ENCODE peak calls at places on chromosomes 4 and X, in six cellular contexts. Q, R, X, J, S and A are unnamed samples.

GRCh38 chr4:128228778-128229457 is 58.7 kb downstream of the PGRMC2 start:
- DNase-seq in S (peak), Q (no peak), J (no peak), X (no peak), R (no peak), A (no peak)

GRCh38 chr4:102780476-102781144 is 19.8 kb upstream of the MANBA start:
- DNase-seq in R (peak), J (peak), S (peak), X (no peak), Q (no peak), A (no peak)

GRCh38 chrX:3461824-3462508 is 115.5 kb upstream of the MXRA5 start:
- DNase-seq in R (no peak), S (no peak), Q (no peak), X (no peak), J (no peak), A (no peak)

GRCh38 chr4:25702848-25703247 is 47.2 kb downstream of the SLC34A2 start:
- DNase-seq in S (peak), X (no peak), R (no peak), J (peak), Q (no peak), A (no peak)

GRCh38 chr4:8410641-8411271 is 29.8 kb downstream of the ACOX3 start:
- DNase-seq in X (peak), J (peak), Q (no peak), S (peak), R (peak), A (no peak)

GRCh38 chrX:153667931-153668396 is 5.6 kb downstream of the PNCK start:
- DNase-seq in J (peak), S (peak), X (peak), Q (peak), R (peak), A (peak)

GRCh38 chr4:153333874-153334273 is 10.6 kb upstream of the MND1 start:
- DNase-seq in X (no peak), J (no peak), S (no peak), Q (no peak), R (no peak), A (no peak)

GRCh38 chrX:104113237-104113965 is 1.1 kb downstream of the ZCCHC18 start:
- DNase-seq in J (peak), Q (peak), S (peak), X (peak), R (peak), A (peak)

GRCh38 chrX:2931155-2931554 is 2.0 kb upstream of the ARSD start:
- DNase-seq in J (no peak), S (no peak), X (no peak), Q (no peak), R (no peak), A (no peak)

GRCh38 chr4:149499726-149500125 is 315.9 kb downstream of the IQCM start:
- DNase-seq in R (no peak), Q (no peak), S (no peak), X (no peak), J (no peak), A (no peak)

GRCh38 chr4:148776944-148777343 is 334.7 kb upstream of the NR3C2 start:
- DNase-seq in R (no peak), S (no peak), X (no peak), Q (no peak), J (peak), A (no peak)

GRCh38 chr4:81405900-81406401 is 65.8 kb downstream of the RASGEF1B start:
- DNase-seq in J (peak), Q (no peak), X (peak), R (peak), S (peak), A (no peak)

GRCh38 chrX:21932277-21932996 is 8.1 kb upstream of the SMS start:
- DNase-seq in Q (no peak), S (peak), J (peak), X (no peak), R (peak), A (no peak)

GRCh38 chr4:86971355-86971683 is 36.5 kb downstream of the AFF1 start:
- DNase-seq in R (no peak), X (no peak), Q (no peak), S (no peak), J (no peak), A (no peak)

GRCh38 chr4:6991249-6991648 is 51.9 kb upstream of the TADA2B start:
- DNase-seq in J (no peak), Q (no peak), R (no peak), X (no peak), S (no peak), A (no peak)
- H3K27ac ChIP-seq in J (peak), Q (peak), R (peak), X (no peak), S (no peak), A (no peak)

GRCh38 chr4:30770049-30770549 is 49.9 kb downstream of the PCDH7 start:
- DNase-seq in S (peak), Q (no peak), J (no peak), R (peak), X (no peak), A (no peak)
- H3K27ac ChIP-seq in S (peak), Q (no peak), J (no peak), R (no peak), X (no peak), A (no peak)

DNA sequence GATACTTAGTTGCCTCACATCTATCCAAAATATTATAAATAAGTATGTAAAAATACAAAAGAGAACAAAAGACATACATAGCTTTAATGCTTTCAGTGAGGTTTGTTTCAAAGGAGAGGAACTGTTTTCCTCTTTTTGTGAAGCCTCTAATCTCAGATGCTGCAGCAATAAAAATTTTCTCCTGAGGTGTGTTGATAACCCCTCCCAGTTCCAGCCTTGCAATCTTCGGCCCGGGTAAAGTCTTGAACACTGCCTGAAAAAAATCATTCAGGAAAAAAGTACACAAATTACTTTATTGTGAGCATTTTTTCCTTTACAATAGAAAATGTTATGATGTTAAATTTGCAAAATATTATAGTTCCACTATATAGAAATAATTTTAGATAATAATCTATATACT is 8.8 kb downstream of the BBS7 start:
- DNase-seq in Q (no peak), J (no peak), R (no peak), S (no peak), X (no peak), A (no peak)
- H3K27ac ChIP-seq in Q (no peak), J (no peak), R (no peak), S (no peak), X (no peak), A (no peak)

GRCh38 chr4:61374612-61374920 is 174.4 kb downstream of the ADGRL3 start:
- DNase-seq in R (no peak), S (peak), Q (no peak), X (peak), J (peak), A (no peak)
- H3K27ac ChIP-seq in R (no peak), S (no peak), Q (no peak), X (peak), J (peak), A (no peak)

GRCh38 chr4:24473309-24473721 is 111.0 kb downstream of the DHX15 start:
- DNase-seq in R (no peak), X (peak), Q (no peak), S (peak), J (no peak), A (no peak)

GRCh38 chr4:24475756-24476155 is 108.6 kb downstream of the DHX15 start:
- DNase-seq in R (no peak), Q (no peak), X (no peak), S (no peak), J (no peak), A (no peak)

GRCh38 chr4:24470681-24471622 is 113.4 kb downstream of the DHX15 start:
- DNase-seq in X (peak), R (peak), S (peak), Q (peak), J (peak), A (peak)

GRCh38 chr4:24471623-24472510 is 112.5 kb downstream of the DHX15 start:
- DNase-seq in J (no peak), S (peak), X (peak), R (peak), Q (peak), A (no peak)

DNA sequence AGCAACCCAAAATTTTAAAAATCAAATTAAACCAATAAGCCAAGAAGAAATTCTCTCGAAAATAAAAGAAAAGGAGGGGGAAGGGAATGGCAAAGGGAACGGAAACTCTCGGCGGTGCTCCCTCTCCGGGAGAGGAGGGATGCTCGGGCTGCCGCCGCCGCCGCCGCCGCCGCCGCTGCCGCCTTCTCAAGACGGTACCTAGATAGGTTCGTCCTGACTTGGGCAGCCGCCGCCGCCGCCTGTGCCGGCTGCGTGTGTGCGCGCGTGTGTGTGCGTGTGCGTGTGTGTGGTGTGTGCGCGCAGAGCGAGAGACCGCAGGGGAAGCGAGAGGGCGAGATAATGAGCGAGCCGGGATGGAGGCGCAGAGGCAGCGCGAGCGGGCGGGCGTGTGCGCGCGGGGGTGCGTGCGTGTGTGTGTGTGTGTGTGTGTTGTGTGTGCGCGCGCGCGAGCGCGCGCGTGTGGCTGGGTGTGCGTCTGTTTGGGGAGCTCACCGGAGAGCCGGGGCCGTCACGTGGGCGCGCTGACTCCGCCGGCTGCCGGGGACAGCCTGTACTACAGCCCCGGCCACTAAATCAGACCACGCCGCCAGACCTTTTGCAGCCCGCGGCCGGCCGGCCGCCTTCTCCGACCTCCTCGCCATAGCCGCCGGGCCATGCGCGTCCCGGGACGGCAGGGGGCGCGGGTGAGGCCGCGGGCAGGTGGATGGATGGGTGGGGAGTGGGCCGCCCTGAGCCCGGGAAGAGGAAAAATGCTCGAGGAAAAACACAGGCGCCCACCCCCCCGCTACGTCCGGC is 111.6 kb downstream of the DHX15 start:
- DNase-seq in X (peak), Q (peak), S (peak), J (peak), R (peak), A (peak)
- H3K27ac ChIP-seq in X (no peak), Q (no peak), S (no peak), J (no peak), R (peak), A (peak)

DNA sequence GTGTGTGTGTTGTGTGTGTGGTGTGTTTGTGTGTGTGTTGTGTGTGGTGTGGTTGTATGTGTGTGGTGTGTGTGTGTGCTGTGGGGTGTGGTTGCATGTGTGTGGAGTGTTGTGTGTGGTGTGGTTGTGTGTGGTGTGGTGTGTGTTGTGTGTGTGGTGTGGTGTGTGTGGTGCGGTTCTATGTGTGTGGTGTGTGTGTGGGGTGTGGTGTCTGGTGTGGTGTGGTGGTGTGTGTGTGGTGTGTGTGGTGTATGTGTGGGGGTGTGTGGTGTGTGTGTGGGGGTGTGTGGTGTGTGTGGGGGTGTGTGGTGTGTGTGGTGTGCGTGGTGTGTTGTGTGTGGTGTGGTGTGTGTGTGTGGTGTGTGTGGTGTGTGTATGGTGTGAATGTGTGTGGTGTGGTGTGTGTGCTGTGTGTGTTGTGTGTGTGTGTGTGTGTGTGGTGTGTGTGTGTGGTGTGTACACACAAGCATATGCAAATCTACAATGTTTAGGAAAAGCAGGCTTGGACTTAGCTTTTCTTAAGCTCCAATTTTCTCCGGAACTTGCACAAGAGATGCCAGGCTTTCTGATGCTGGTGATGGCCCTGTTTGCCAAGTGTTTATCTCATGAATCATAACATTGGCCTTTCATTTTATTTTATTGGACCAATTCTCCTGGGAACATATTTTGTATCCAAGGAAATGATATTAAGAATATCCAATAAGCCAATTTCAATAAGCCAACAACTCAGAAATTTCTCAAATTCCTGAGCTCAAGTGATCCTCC is 148.7 kb downstream of the SPATA18 start:
- DNase-seq in J (peak), R (peak), S (peak), X (no peak), Q (no peak), A (no peak)
- H3K27ac ChIP-seq in J (no peak), R (peak), S (no peak), X (no peak), Q (no peak), A (no peak)

GRCh38 chrX:115694028-115694427 is 133.1 kb downstream of the PLS3 start:
- DNase-seq in Q (no peak), J (no peak), S (no peak), R (no peak), X (no peak), A (no peak)

GRCh38 chrX:115696939-115697338 is 136.0 kb downstream of the PLS3 start:
- DNase-seq in J (no peak), R (no peak), S (no peak), Q (no peak), X (no peak), A (no peak)

GRCh38 chrX:115696039-115696438 is 135.1 kb downstream of the PLS3 start:
- DNase-seq in Q (no peak), S (no peak), X (no peak), R (no peak), J (no peak), A (no peak)

GRCh38 chrX:115690554-115691216 is 129.7 kb downstream of the PLS3 start:
- DNase-seq in Q (no peak), J (peak), S (peak), R (peak), X (peak), A (no peak)

DNA sequence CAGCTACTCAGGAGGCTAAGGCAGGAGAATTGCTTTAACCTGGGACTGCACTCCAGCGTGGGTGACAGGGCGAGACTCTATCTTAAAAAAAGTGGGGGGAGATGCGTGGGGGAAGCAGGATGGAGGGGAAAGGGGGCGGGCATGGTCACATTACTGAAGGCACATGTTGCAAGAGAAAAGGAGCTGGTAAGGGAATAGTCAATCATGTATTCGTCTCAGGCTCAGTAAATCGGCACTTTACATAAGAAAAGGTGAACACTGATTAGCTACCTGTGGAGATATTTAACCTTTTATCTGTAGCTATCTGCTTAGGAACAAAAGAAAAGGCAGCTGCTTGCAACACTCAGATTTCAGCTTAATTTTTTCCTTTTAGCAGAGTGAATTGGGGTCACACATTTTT is 132.5 kb downstream of the PLS3 start:
- DNase-seq in R (no peak), Q (no peak), J (no peak), S (no peak), X (peak), A (no peak)
- H3K27ac ChIP-seq in R (no peak), Q (no peak), J (no peak), S (no peak), X (no peak), A (no peak)

GRCh38 chr4:82680834-82681233 is 117.8 kb downstream of the SCD5 start:
- DNase-seq in Q (no peak), X (no peak), J (no peak), R (no peak), S (no peak), A (no peak)

GRCh38 chr4:82679531-82679930 is 117.7 kb upstream of the TMEM150C start:
- DNase-seq in J (no peak), S (no peak), R (no peak), Q (no peak), X (peak), A (no peak)

GRCh38 chr4:82681759-82682158 is 116.8 kb downstream of the SCD5 start:
- DNase-seq in J (no peak), X (no peak), Q (no peak), S (no peak), R (no peak), A (no peak)

GRCh38 chr4:82678046-82678445 is 116.3 kb upstream of the TMEM150C start:
- DNase-seq in X (no peak), Q (no peak), S (no peak), J (no peak), R (no peak), A (no peak)

DNA sequence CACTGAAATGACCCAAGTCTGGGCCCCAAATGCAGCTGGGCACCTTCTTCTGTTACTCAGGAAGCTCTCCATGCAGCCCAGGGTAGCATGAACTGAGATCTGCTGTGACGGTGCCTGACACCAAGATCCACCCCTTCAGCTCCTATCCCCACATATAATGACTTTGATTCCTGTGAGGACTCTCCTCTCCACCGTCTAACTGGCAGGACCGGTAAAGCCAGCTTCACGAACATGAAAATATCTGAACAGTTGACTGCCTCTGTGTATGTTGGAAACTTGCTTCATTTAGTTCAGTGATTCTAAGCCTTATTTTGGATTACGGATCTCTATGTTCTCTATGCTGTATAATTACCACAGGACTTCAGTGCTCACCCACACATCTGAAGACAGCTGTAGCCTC is 115.5 kb upstream of the TMEM150C start:
- DNase-seq in S (no peak), Q (no peak), R (no peak), X (no peak), J (no peak), A (no peak)
- H3K27ac ChIP-seq in S (no peak), Q (no peak), R (no peak), X (no peak), J (no peak), A (no peak)